ENCODE peak calls at places on chromosome 2, in five cellular contexts. One of them, this sample, is unnamed.

GRCh38 chr2:101912545-101912944 is 79.2 kb upstream of the IL1R2 start:
- DNase-seq in stimulated activated CD4-positive, alpha-beta T cell treated with anti-CD3 and anti-CD28 coated beads, Interleukin-2, amount 100 ng/mL, for 48 hours: no peak
- DNase-seq in foreskin fibroblast: no peak
- DNase-seq in DMS79: no peak
- DNase-seq in DMS153: no peak
- DNase-seq in this sample: no peak

GRCh38 chr2:71423817-71424420 is 29.4 kb upstream of the DYSF start:
- DNase-seq in stimulated activated CD4-positive, alpha-beta T cell treated with anti-CD3 and anti-CD28 coated beads, Interleukin-2, amount 100 ng/mL, for 48 hours: no peak
- DNase-seq in foreskin fibroblast: no peak
- DNase-seq in DMS79: no peak
- DNase-seq in DMS153: no peak
- DNase-seq in this sample: no peak

GRCh38 chr2:8333177-8333831 is 348.6 kb upstream of the ID2 start:
- DNase-seq in stimulated activated CD4-positive, alpha-beta T cell treated with anti-CD3 and anti-CD28 coated beads, Interleukin-2, amount 100 ng/mL, for 48 hours: no peak
- DNase-seq in foreskin fibroblast: no peak
- DNase-seq in DMS79: no peak
- DNase-seq in DMS153: no peak
- DNase-seq in this sample: no peak

GRCh38 chr2:24873619-24874018 is 46.4 kb downstream of the ADCY3 start:
- DNase-seq in stimulated activated CD4-positive, alpha-beta T cell treated with anti-CD3 and anti-CD28 coated beads, Interleukin-2, amount 100 ng/mL, for 48 hours: no peak
- DNase-seq in foreskin fibroblast: no peak
- DNase-seq in DMS79: no peak
- DNase-seq in DMS153: no peak
- DNase-seq in this sample: no peak

GRCh38 chr2:201223089-201224073 is 37.0 kb upstream of the CASP8 start:
- DNase-seq in stimulated activated CD4-positive, alpha-beta T cell treated with anti-CD3 and anti-CD28 coated beads, Interleukin-2, amount 100 ng/mL, for 48 hours: no peak
- DNase-seq in foreskin fibroblast: peak
- DNase-seq in DMS79: no peak
- DNase-seq in DMS153: no peak
- DNase-seq in this sample: no peak

GRCh38 chr2:23524261-23524706 is 139.3 kb downstream of the KLHL29 start:
- DNase-seq in stimulated activated CD4-positive, alpha-beta T cell treated with anti-CD3 and anti-CD28 coated beads, Interleukin-2, amount 100 ng/mL, for 48 hours: no peak
- DNase-seq in foreskin fibroblast: peak
- DNase-seq in DMS79: no peak
- DNase-seq in DMS153: peak
- DNase-seq in this sample: no peak

GRCh38 chr2:233447506-233448219 is 93.4 kb downstream of the DGKD start:
- DNase-seq in stimulated activated CD4-positive, alpha-beta T cell treated with anti-CD3 and anti-CD28 coated beads, Interleukin-2, amount 100 ng/mL, for 48 hours: no peak
- DNase-seq in foreskin fibroblast: no peak
- DNase-seq in DMS79: no peak
- DNase-seq in DMS153: no peak
- DNase-seq in this sample: no peak

GRCh38 chr2:209451209-209451822 is 27.5 kb downstream of the MAP2 start:
- DNase-seq in stimulated activated CD4-positive, alpha-beta T cell treated with anti-CD3 and anti-CD28 coated beads, Interleukin-2, amount 100 ng/mL, for 48 hours: no peak
- DNase-seq in foreskin fibroblast: no peak
- DNase-seq in DMS79: no peak
- DNase-seq in DMS153: no peak
- DNase-seq in this sample: no peak

GRCh38 chr2:55932843-55933242 is 9.3 kb upstream of the EFEMP1 start:
- DNase-seq in stimulated activated CD4-positive, alpha-beta T cell treated with anti-CD3 and anti-CD28 coated beads, Interleukin-2, amount 100 ng/mL, for 48 hours: no peak
- DNase-seq in foreskin fibroblast: no peak
- DNase-seq in DMS79: no peak
- DNase-seq in DMS153: no peak
- DNase-seq in this sample: no peak

GRCh38 chr2:206354129-206354528 is 79.7 kb downstream of the ZDBF2 start:
- DNase-seq in stimulated activated CD4-positive, alpha-beta T cell treated with anti-CD3 and anti-CD28 coated beads, Interleukin-2, amount 100 ng/mL, for 48 hours: no peak
- DNase-seq in foreskin fibroblast: no peak
- DNase-seq in DMS79: no peak
- DNase-seq in DMS153: no peak
- DNase-seq in this sample: no peak

GRCh38 chr2:234989183-234989701 is 37.4 kb downstream of the SH3BP4 start:
- DNase-seq in stimulated activated CD4-positive, alpha-beta T cell treated with anti-CD3 and anti-CD28 coated beads, Interleukin-2, amount 100 ng/mL, for 48 hours: no peak
- DNase-seq in foreskin fibroblast: no peak
- DNase-seq in DMS79: peak
- DNase-seq in DMS153: peak
- DNase-seq in this sample: peak

GRCh38 chr2:98502556-98503335 is 58.1 kb downstream of the INPP4A start:
- DNase-seq in stimulated activated CD4-positive, alpha-beta T cell treated with anti-CD3 and anti-CD28 coated beads, Interleukin-2, amount 100 ng/mL, for 48 hours: no peak
- DNase-seq in foreskin fibroblast: peak
- DNase-seq in DMS79: no peak
- DNase-seq in DMS153: no peak
- DNase-seq in this sample: no peak

GRCh38 chr2:226114436-226114835 is 685.2 kb downstream of the IRS1 start:
- DNase-seq in stimulated activated CD4-positive, alpha-beta T cell treated with anti-CD3 and anti-CD28 coated beads, Interleukin-2, amount 100 ng/mL, for 48 hours: no peak
- DNase-seq in foreskin fibroblast: peak
- DNase-seq in DMS79: no peak
- DNase-seq in DMS153: no peak
- DNase-seq in this sample: no peak

GRCh38 chr2:86284401-86284841 is 53.0 kb downstream of the REEP1 start:
- DNase-seq in stimulated activated CD4-positive, alpha-beta T cell treated with anti-CD3 and anti-CD28 coated beads, Interleukin-2, amount 100 ng/mL, for 48 hours: no peak
- DNase-seq in foreskin fibroblast: no peak
- DNase-seq in DMS79: no peak
- DNase-seq in DMS153: no peak
- DNase-seq in this sample: no peak

GRCh38 chr2:186882511-186883071 is 33.6 kb upstream of the ZSWIM2 start:
- DNase-seq in stimulated activated CD4-positive, alpha-beta T cell treated with anti-CD3 and anti-CD28 coated beads, Interleukin-2, amount 100 ng/mL, for 48 hours: no peak
- DNase-seq in foreskin fibroblast: peak
- DNase-seq in DMS79: no peak
- DNase-seq in DMS153: no peak
- DNase-seq in this sample: no peak

GRCh38 chr2:165560377-165560988 is 91.0 kb downstream of the CSRNP3 start:
- DNase-seq in stimulated activated CD4-positive, alpha-beta T cell treated with anti-CD3 and anti-CD28 coated beads, Interleukin-2, amount 100 ng/mL, for 48 hours: no peak
- DNase-seq in foreskin fibroblast: no peak
- DNase-seq in DMS79: no peak
- DNase-seq in DMS153: no peak
- DNase-seq in this sample: no peak

GRCh38 chr2:66334237-66335054 is 100.5 kb upstream of the MEIS1 start:
- DNase-seq in stimulated activated CD4-positive, alpha-beta T cell treated with anti-CD3 and anti-CD28 coated beads, Interleukin-2, amount 100 ng/mL, for 48 hours: no peak
- DNase-seq in foreskin fibroblast: no peak
- DNase-seq in DMS79: peak
- DNase-seq in DMS153: peak
- DNase-seq in this sample: peak

GRCh38 chr2:102082591-102083586 is 59.7 kb upstream of the IL1R1 start:
- DNase-seq in stimulated activated CD4-positive, alpha-beta T cell treated with anti-CD3 and anti-CD28 coated beads, Interleukin-2, amount 100 ng/mL, for 48 hours: peak
- DNase-seq in foreskin fibroblast: peak
- DNase-seq in DMS79: peak
- DNase-seq in DMS153: peak
- DNase-seq in this sample: no peak

GRCh38 chr2:96802281-96802595 is 13.8 kb upstream of the CNNM3 start:
- DNase-seq in stimulated activated CD4-positive, alpha-beta T cell treated with anti-CD3 and anti-CD28 coated beads, Interleukin-2, amount 100 ng/mL, for 48 hours: peak
- DNase-seq in foreskin fibroblast: no peak
- DNase-seq in DMS79: no peak
- DNase-seq in DMS153: no peak
- DNase-seq in this sample: no peak

GRCh38 chr2:10517351-10518043 is 69.4 kb upstream of the ODC1 start:
- DNase-seq in stimulated activated CD4-positive, alpha-beta T cell treated with anti-CD3 and anti-CD28 coated beads, Interleukin-2, amount 100 ng/mL, for 48 hours: no peak
- DNase-seq in foreskin fibroblast: no peak
- DNase-seq in DMS79: no peak
- DNase-seq in DMS153: no peak
- DNase-seq in this sample: no peak

GRCh38 chr2:102094917-102095316 is 47.6 kb upstream of the IL1R1 start:
- DNase-seq in stimulated activated CD4-positive, alpha-beta T cell treated with anti-CD3 and anti-CD28 coated beads, Interleukin-2, amount 100 ng/mL, for 48 hours: no peak
- DNase-seq in foreskin fibroblast: peak
- DNase-seq in DMS79: no peak
- DNase-seq in DMS153: no peak
- DNase-seq in this sample: no peak

GRCh38 chr2:236166781-236167296 is 1.3 kb downstream of the GBX2 start:
- DNase-seq in stimulated activated CD4-positive, alpha-beta T cell treated with anti-CD3 and anti-CD28 coated beads, Interleukin-2, amount 100 ng/mL, for 48 hours: no peak
- DNase-seq in foreskin fibroblast: no peak
- DNase-seq in DMS79: no peak
- DNase-seq in DMS153: no peak
- DNase-seq in this sample: no peak